ENCODE peak calls at places on chromosomes 4 and X, in eight cellular contexts. One of them, this sample, is unnamed.

GRCh38 chr4:146269228-146269653 is 54.9 kb downstream of the REELD1 start:
- DNase-seq in GM12864: peak
- DNase-seq in endodermal cell: no peak
- DNase-seq in foreskin fibroblast: no peak
- DNase-seq in Peyer's patch: no peak
- DNase-seq in transverse colon: no peak
- DNase-seq in fibroblast of the aortic adventitia: no peak
- DNase-seq in choroid plexus epithelial cell: no peak
- DNase-seq in this sample: no peak

GRCh38 chr4:6875431-6875831 is 34.2 kb upstream of the TBC1D14 start:
- DNase-seq in GM12864: no peak
- DNase-seq in transverse colon: no peak
- DNase-seq in fibroblast of the aortic adventitia: no peak
- DNase-seq in foreskin fibroblast: no peak
- DNase-seq in Peyer's patch: peak
- DNase-seq in endodermal cell: no peak
- DNase-seq in choroid plexus epithelial cell: no peak
- DNase-seq in this sample: no peak

GRCh38 chr4:15173251-15173650 is 171.0 kb downstream of the CPEB2 start:
- DNase-seq in choroid plexus epithelial cell: no peak
- DNase-seq in endodermal cell: no peak
- DNase-seq in Peyer's patch: no peak
- DNase-seq in fibroblast of the aortic adventitia: no peak
- DNase-seq in transverse colon: no peak
- DNase-seq in GM12864: no peak
- DNase-seq in foreskin fibroblast: no peak
- DNase-seq in this sample: no peak

GRCh38 chrX:39519566-39520301 is 578.0 kb downstream of the BCOR start:
- DNase-seq in foreskin fibroblast: no peak
- DNase-seq in choroid plexus epithelial cell: no peak
- DNase-seq in fibroblast of the aortic adventitia: no peak
- DNase-seq in endodermal cell: peak
- DNase-seq in Peyer's patch: no peak
- DNase-seq in transverse colon: no peak
- DNase-seq in GM12864: no peak
- DNase-seq in this sample: no peak

GRCh38 chrX:47563801-47564315 is 2.9 kb downstream of the ARAF start:
- DNase-seq in Peyer's patch: no peak
- DNase-seq in fibroblast of the aortic adventitia: peak
- DNase-seq in foreskin fibroblast: no peak
- DNase-seq in GM12864: no peak
- DNase-seq in endodermal cell: no peak
- DNase-seq in choroid plexus epithelial cell: peak
- DNase-seq in transverse colon: no peak
- DNase-seq in this sample: peak

GRCh38 chrX:21838937-21839333 is 482 bp upstream of the MBTPS2 start:
- DNase-seq in choroid plexus epithelial cell: peak
- DNase-seq in GM12864: no peak
- DNase-seq in fibroblast of the aortic adventitia: no peak
- DNase-seq in transverse colon: no peak
- DNase-seq in foreskin fibroblast: peak
- DNase-seq in endodermal cell: no peak
- DNase-seq in Peyer's patch: no peak
- DNase-seq in this sample: no peak

GRCh38 chr4:118337954-118338353 is 14.8 kb downstream of the PRSS12 start:
- DNase-seq in fibroblast of the aortic adventitia: no peak
- DNase-seq in GM12864: no peak
- DNase-seq in Peyer's patch: no peak
- DNase-seq in foreskin fibroblast: peak
- DNase-seq in choroid plexus epithelial cell: no peak
- DNase-seq in endodermal cell: no peak
- DNase-seq in transverse colon: no peak
- DNase-seq in this sample: no peak

GRCh38 chr4:128600996-128601857 is 208.3 kb upstream of the JADE1 start:
- DNase-seq in fibroblast of the aortic adventitia: peak
- DNase-seq in choroid plexus epithelial cell: peak
- DNase-seq in endodermal cell: peak
- DNase-seq in Peyer's patch: peak
- DNase-seq in GM12864: no peak
- DNase-seq in transverse colon: peak
- DNase-seq in foreskin fibroblast: peak
- DNase-seq in this sample: peak

GRCh38 chr4:142452132-142452855 is 393.8 kb downstream of the INPP4B start:
- DNase-seq in GM12864: no peak
- DNase-seq in transverse colon: no peak
- DNase-seq in foreskin fibroblast: peak
- DNase-seq in endodermal cell: no peak
- DNase-seq in fibroblast of the aortic adventitia: peak
- DNase-seq in choroid plexus epithelial cell: no peak
- DNase-seq in Peyer's patch: no peak
- DNase-seq in this sample: peak

DNA sequence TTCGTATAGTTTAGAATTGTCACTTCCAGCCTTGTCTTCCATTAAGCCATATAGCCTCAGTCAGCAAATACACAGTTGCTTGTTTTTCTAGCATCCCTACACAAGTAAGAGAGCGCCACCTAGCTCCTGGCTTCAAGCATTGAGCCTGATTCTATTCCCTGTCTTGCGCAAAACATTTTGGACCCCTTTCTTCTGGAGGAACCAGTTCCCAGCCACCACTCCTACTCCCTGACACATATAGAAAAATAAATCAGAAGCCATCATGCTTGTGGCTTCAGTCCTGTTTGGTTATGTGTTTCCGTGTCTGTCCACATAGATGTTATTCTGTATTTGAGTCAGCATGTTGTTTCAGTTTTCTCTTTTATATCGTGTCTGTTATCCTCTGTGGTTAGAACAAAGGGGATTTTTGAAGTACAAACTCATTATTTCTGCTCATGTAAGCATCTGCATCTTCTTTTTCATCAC is 59.9 kb downstream of the GK start:
- DNase-seq in transverse colon: peak
- DNase-seq in fibroblast of the aortic adventitia: peak
- DNase-seq in endodermal cell: peak
- DNase-seq in Peyer's patch: peak
- DNase-seq in choroid plexus epithelial cell: peak
- DNase-seq in GM12864: peak
- DNase-seq in foreskin fibroblast: peak
- DNase-seq in this sample: peak
- TF ChIP-seq CTCF in transverse colon: peak
- TF ChIP-seq CTCF in fibroblast of the aortic adventitia: peak
- TF ChIP-seq CTCF in endodermal cell: peak
- TF ChIP-seq CTCF in Peyer's patch: no peak
- TF ChIP-seq CTCF in choroid plexus epithelial cell: peak
- TF ChIP-seq CTCF in GM12864: peak
- TF ChIP-seq CTCF in foreskin fibroblast: peak
- TF ChIP-seq CTCF in this sample: peak

DNA sequence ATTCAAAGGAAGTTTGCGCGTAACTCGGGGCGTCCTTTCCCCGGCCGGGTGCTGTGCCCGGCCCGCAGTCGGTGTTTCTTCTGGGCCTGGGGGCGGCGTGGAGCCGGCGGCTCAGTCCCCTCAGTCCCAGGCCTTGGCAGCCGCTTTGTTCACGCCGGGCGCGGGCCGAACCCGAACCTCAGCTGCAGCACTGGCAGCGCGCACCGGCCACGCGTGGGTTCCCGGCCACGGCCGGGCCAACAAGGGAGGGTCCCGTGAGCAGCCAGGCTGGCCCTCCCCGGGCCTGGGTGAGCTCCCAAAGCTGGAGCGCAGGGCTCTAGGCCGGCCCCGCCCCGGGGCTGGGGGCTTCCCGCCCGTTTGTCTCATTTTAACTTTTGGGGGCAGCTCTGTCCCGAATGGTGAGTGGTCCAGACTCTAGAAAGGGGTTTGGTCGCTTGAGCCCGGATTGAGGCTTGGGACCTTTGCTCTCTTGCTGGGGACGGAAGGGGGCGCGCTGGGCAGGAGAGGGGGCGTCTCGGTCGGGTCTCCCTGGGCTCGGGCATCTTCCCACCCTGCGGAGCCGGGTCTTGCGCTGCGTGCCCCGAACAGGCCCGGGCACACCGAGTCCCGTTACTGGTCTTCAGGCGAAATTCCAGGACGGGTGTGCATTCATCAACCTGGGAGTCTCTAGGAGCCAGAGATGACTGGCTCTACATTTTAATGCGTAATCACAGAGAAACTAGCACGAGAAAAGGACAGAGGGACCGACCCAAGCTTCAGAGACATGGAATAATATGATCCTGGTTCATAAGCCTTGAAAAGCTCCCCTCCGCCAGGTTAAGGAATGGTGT is 177.1 kb downstream of the CBR4 start:
- DNase-seq in foreskin fibroblast: no peak
- DNase-seq in GM12864: no peak
- DNase-seq in fibroblast of the aortic adventitia: peak
- DNase-seq in choroid plexus epithelial cell: no peak
- DNase-seq in Peyer's patch: no peak
- DNase-seq in transverse colon: peak
- DNase-seq in endodermal cell: peak
- DNase-seq in this sample: no peak
- TF ChIP-seq CTCF in foreskin fibroblast: peak
- TF ChIP-seq CTCF in GM12864: no peak
- TF ChIP-seq CTCF in fibroblast of the aortic adventitia: peak
- TF ChIP-seq CTCF in choroid plexus epithelial cell: peak
- TF ChIP-seq CTCF in Peyer's patch: no peak
- TF ChIP-seq CTCF in transverse colon: no peak
- TF ChIP-seq CTCF in endodermal cell: peak
- TF ChIP-seq CTCF in this sample: peak

DNA sequence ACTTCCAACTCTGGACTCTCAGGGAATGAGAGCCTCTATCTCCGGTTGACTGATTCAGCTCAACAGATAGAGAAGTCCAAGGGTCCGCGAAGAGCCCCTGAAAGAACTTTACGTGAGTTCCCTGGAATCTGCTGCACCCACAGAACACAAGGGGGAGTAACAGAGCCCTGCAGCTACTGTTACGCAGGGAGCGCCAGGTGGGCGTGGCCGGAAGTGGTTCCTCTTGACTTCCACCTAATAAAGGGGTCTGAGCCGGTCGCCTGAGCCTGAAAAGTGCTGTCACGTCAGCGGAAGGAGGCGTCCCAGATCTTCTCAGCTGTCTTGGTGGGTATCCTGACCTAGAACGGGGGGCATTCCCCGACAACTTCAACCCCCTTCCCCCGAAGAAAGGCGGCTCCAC is at the start of gene MAGEB6:
- DNase-seq in foreskin fibroblast: no peak
- DNase-seq in endodermal cell: peak
- DNase-seq in Peyer's patch: no peak
- DNase-seq in transverse colon: no peak
- DNase-seq in choroid plexus epithelial cell: no peak
- DNase-seq in fibroblast of the aortic adventitia: no peak
- DNase-seq in GM12864: no peak
- DNase-seq in this sample: no peak
- TF ChIP-seq CTCF in foreskin fibroblast: no peak
- TF ChIP-seq CTCF in endodermal cell: no peak
- TF ChIP-seq CTCF in Peyer's patch: no peak
- TF ChIP-seq CTCF in transverse colon: no peak
- TF ChIP-seq CTCF in choroid plexus epithelial cell: no peak
- TF ChIP-seq CTCF in fibroblast of the aortic adventitia: no peak
- TF ChIP-seq CTCF in GM12864: no peak
- TF ChIP-seq CTCF in this sample: no peak

GRCh38 chr4:98117363-98117762 is 25.9 kb downstream of the STPG2 start:
- DNase-seq in foreskin fibroblast: no peak
- DNase-seq in endodermal cell: no peak
- DNase-seq in fibroblast of the aortic adventitia: no peak
- DNase-seq in GM12864: no peak
- DNase-seq in transverse colon: no peak
- DNase-seq in Peyer's patch: no peak
- DNase-seq in choroid plexus epithelial cell: no peak
- DNase-seq in this sample: no peak

GRCh38 chr4:98110929-98111328 is 32.3 kb downstream of the STPG2 start:
- DNase-seq in Peyer's patch: no peak
- DNase-seq in foreskin fibroblast: no peak
- DNase-seq in endodermal cell: no peak
- DNase-seq in fibroblast of the aortic adventitia: no peak
- DNase-seq in choroid plexus epithelial cell: no peak
- DNase-seq in GM12864: no peak
- DNase-seq in transverse colon: no peak
- DNase-seq in this sample: no peak

GRCh38 chr4:98110214-98110613 is 33.1 kb downstream of the STPG2 start:
- DNase-seq in GM12864: no peak
- DNase-seq in endodermal cell: peak
- DNase-seq in Peyer's patch: no peak
- DNase-seq in fibroblast of the aortic adventitia: no peak
- DNase-seq in transverse colon: no peak
- DNase-seq in foreskin fibroblast: no peak
- DNase-seq in choroid plexus epithelial cell: no peak
- DNase-seq in this sample: no peak

DNA sequence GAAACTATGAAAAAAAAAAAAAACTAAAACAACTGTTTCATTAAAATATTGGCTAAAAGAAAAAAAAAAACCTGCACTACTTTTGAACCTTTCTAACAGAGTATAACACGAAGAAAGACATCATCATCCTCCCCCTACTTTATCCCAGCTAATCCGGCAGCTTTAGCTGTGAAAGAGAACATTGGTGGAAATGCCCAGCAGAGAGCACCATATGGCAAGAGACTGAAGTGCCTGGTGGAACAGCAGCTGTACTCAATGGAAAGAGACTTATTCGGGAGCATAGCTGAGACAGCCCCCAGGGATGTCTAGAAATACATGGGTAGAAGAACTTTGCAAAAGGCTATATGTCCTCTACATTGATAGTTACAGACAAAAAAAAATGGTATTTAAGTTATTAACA is 30.3 kb downstream of the STPG2 start:
- DNase-seq in endodermal cell: peak
- DNase-seq in GM12864: no peak
- DNase-seq in fibroblast of the aortic adventitia: peak
- DNase-seq in Peyer's patch: no peak
- DNase-seq in choroid plexus epithelial cell: peak
- DNase-seq in transverse colon: no peak
- DNase-seq in foreskin fibroblast: peak
- DNase-seq in this sample: peak
- TF ChIP-seq CTCF in endodermal cell: peak
- TF ChIP-seq CTCF in GM12864: no peak
- TF ChIP-seq CTCF in fibroblast of the aortic adventitia: peak
- TF ChIP-seq CTCF in Peyer's patch: no peak
- TF ChIP-seq CTCF in choroid plexus epithelial cell: peak
- TF ChIP-seq CTCF in transverse colon: peak
- TF ChIP-seq CTCF in foreskin fibroblast: peak
- TF ChIP-seq CTCF in this sample: peak

GRCh38 chrX:110992611-110993010 is 103.4 kb upstream of the PAK3 start:
- DNase-seq in choroid plexus epithelial cell: peak
- DNase-seq in Peyer's patch: no peak
- DNase-seq in GM12864: no peak
- DNase-seq in foreskin fibroblast: peak
- DNase-seq in transverse colon: no peak
- DNase-seq in endodermal cell: peak
- DNase-seq in fibroblast of the aortic adventitia: peak
- DNase-seq in this sample: no peak
- TF ChIP-seq CTCF in choroid plexus epithelial cell: peak
- TF ChIP-seq CTCF in Peyer's patch: no peak
- TF ChIP-seq CTCF in GM12864: peak
- TF ChIP-seq CTCF in foreskin fibroblast: peak
- TF ChIP-seq CTCF in transverse colon: peak
- TF ChIP-seq CTCF in endodermal cell: peak
- TF ChIP-seq CTCF in fibroblast of the aortic adventitia: peak
- TF ChIP-seq CTCF in this sample: peak

GRCh38 chrX:50910685-50911176 is at the start of gene BMP15:
- DNase-seq in foreskin fibroblast: no peak
- DNase-seq in Peyer's patch: no peak
- DNase-seq in choroid plexus epithelial cell: no peak
- DNase-seq in endodermal cell: no peak
- DNase-seq in transverse colon: no peak
- DNase-seq in GM12864: no peak
- DNase-seq in fibroblast of the aortic adventitia: no peak
- DNase-seq in this sample: no peak

GRCh38 chrX:50903387-50904027 is 7.0 kb upstream of the BMP15 start:
- DNase-seq in foreskin fibroblast: peak
- DNase-seq in choroid plexus epithelial cell: peak
- DNase-seq in fibroblast of the aortic adventitia: peak
- DNase-seq in transverse colon: no peak
- DNase-seq in Peyer's patch: no peak
- DNase-seq in GM12864: no peak
- DNase-seq in endodermal cell: peak
- DNase-seq in this sample: no peak

GRCh38 chrX:50905334-50905733 is 5.2 kb upstream of the BMP15 start:
- DNase-seq in transverse colon: peak
- DNase-seq in fibroblast of the aortic adventitia: no peak
- DNase-seq in choroid plexus epithelial cell: no peak
- DNase-seq in GM12864: no peak
- DNase-seq in endodermal cell: peak
- DNase-seq in foreskin fibroblast: no peak
- DNase-seq in Peyer's patch: no peak
- DNase-seq in this sample: no peak
- TF ChIP-seq CTCF in transverse colon: peak
- TF ChIP-seq CTCF in fibroblast of the aortic adventitia: peak
- TF ChIP-seq CTCF in choroid plexus epithelial cell: peak
- TF ChIP-seq CTCF in GM12864: peak
- TF ChIP-seq CTCF in endodermal cell: peak
- TF ChIP-seq CTCF in foreskin fibroblast: no peak
- TF ChIP-seq CTCF in Peyer's patch: no peak
- TF ChIP-seq CTCF in this sample: peak